ENCODE peak calls at places on chromosome 1, in nine cellular contexts. One of them, this sample, is unnamed.

GRCh38 chr1:237864338-237865244 is 26.1 kb downstream of the ZP4 start:
- DNase-seq in AG04450: no peak
- DNase-seq in Caco-2: peak; percentile 44
- DNase-seq in tibial nerve: no peak
- DNase-seq in naive thymus-derived CD4-positive, alpha-beta T cell: no peak
- DNase-seq in HFF-Myc: no peak
- DNase-seq in tibial artery: peak; percentile 67
- DNase-seq in aorta: peak; percentile 84
- DNase-seq in GM12864: no peak
- DNase-seq in this sample: peak; percentile 50

GRCh38 chr1:201568258-201568657 is 29.3 kb downstream of the NAV1 start:
- DNase-seq in tibial nerve: no peak
- DNase-seq in AG04450: no peak
- DNase-seq in aorta: no peak
- DNase-seq in naive thymus-derived CD4-positive, alpha-beta T cell: no peak
- DNase-seq in GM12864: no peak
- DNase-seq in Caco-2: no peak
- DNase-seq in HFF-Myc: no peak
- DNase-seq in tibial artery: no peak
- DNase-seq in this sample: no peak

GRCh38 chr1:169091480-169091941 is 15.0 kb upstream of the ATP1B1 start:
- DNase-seq in tibial nerve: no peak
- DNase-seq in AG04450: no peak
- DNase-seq in GM12864: no peak
- DNase-seq in Caco-2: no peak
- DNase-seq in aorta: no peak
- DNase-seq in HFF-Myc: no peak
- DNase-seq in tibial artery: no peak
- DNase-seq in naive thymus-derived CD4-positive, alpha-beta T cell: no peak
- DNase-seq in this sample: no peak

GRCh38 chr1:101081496-101082282 is 56.1 kb upstream of the DPH5 start:
- DNase-seq in Caco-2: no peak
- DNase-seq in naive thymus-derived CD4-positive, alpha-beta T cell: peak; percentile 24
- DNase-seq in tibial nerve: no peak
- DNase-seq in GM12864: no peak
- DNase-seq in aorta: no peak
- DNase-seq in HFF-Myc: no peak
- DNase-seq in tibial artery: no peak
- DNase-seq in AG04450: no peak
- DNase-seq in this sample: no peak

GRCh38 chr1:215052656-215053055 is 29.9 kb upstream of the KCNK2 start:
- DNase-seq in tibial artery: no peak
- DNase-seq in Caco-2: no peak
- DNase-seq in HFF-Myc: no peak
- DNase-seq in tibial nerve: no peak
- DNase-seq in GM12864: no peak
- DNase-seq in AG04450: peak; percentile 41
- DNase-seq in naive thymus-derived CD4-positive, alpha-beta T cell: no peak
- DNase-seq in aorta: no peak
- DNase-seq in this sample: no peak

GRCh38 chr1:226711976-226712778 is 26.9 kb downstream of the ITPKB start:
- DNase-seq in HFF-Myc: no peak
- DNase-seq in AG04450: no peak
- DNase-seq in aorta: no peak
- DNase-seq in naive thymus-derived CD4-positive, alpha-beta T cell: peak; percentile 54
- DNase-seq in tibial nerve: no peak
- DNase-seq in Caco-2: no peak
- DNase-seq in GM12864: no peak
- DNase-seq in tibial artery: no peak
- DNase-seq in this sample: no peak

GRCh38 chr1:9289724-9290493 is 2.8 kb upstream of the SPSB1 start:
- DNase-seq in HFF-Myc: no peak
- DNase-seq in tibial artery: peak; percentile 90
- DNase-seq in naive thymus-derived CD4-positive, alpha-beta T cell: no peak
- DNase-seq in Caco-2: no peak
- DNase-seq in aorta: peak; percentile 86
- DNase-seq in AG04450: peak; percentile 71
- DNase-seq in GM12864: no peak
- DNase-seq in tibial nerve: peak; percentile 56
- DNase-seq in this sample: no peak

GRCh38 chr1:157249326-157249725 is 111.1 kb upstream of the ETV3 start:
- DNase-seq in AG04450: no peak
- DNase-seq in HFF-Myc: no peak
- DNase-seq in tibial artery: no peak
- DNase-seq in Caco-2: no peak
- DNase-seq in GM12864: peak; percentile 21
- DNase-seq in naive thymus-derived CD4-positive, alpha-beta T cell: no peak
- DNase-seq in tibial nerve: no peak
- DNase-seq in aorta: no peak
- DNase-seq in this sample: no peak

GRCh38 chr1:117607471-117607870 is 1.6 kb downstream of the TENT5C start:
- DNase-seq in tibial nerve: no peak
- DNase-seq in tibial artery: no peak
- DNase-seq in HFF-Myc: no peak
- DNase-seq in naive thymus-derived CD4-positive, alpha-beta T cell: peak; percentile 48
- DNase-seq in GM12864: no peak
- DNase-seq in AG04450: no peak
- DNase-seq in aorta: no peak
- DNase-seq in Caco-2: no peak
- DNase-seq in this sample: no peak

DNA sequence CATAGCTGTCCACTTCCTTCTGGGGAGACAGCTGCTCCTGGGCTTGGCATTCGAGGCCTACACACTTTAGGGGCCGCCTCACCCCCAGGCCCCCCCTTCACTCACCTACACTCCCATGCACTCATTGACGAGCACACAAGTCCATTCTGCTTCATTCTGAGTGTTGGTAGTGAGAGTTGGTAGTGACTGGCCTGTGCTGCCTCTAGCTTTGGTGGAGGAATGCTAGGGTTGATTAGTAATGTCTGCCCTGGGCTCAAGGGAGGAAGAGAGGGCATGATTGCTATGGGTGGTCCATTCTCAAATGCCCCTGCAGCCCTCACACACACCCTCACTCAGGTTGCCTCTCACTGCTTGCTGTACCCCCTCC is 30.4 kb downstream of the TRIM11 start:
- DNase-seq in AG04450: no peak
- DNase-seq in tibial nerve: no peak
- DNase-seq in aorta: no peak
- DNase-seq in Caco-2: no peak
- DNase-seq in tibial artery: no peak
- DNase-seq in GM12864: no peak
- DNase-seq in HFF-Myc: no peak
- DNase-seq in naive thymus-derived CD4-positive, alpha-beta T cell: no peak
- DNase-seq in this sample: no peak
- H3K4me3 ChIP-seq in AG04450: no peak overlapping the region
- H3K4me3 ChIP-seq in tibial nerve: no peak overlapping the region
- H3K4me3 ChIP-seq in aorta: no peak overlapping the region
- H3K4me3 ChIP-seq in Caco-2: no peak overlapping the region
- H3K4me3 ChIP-seq in tibial artery: no peak overlapping the region
- H3K4me3 ChIP-seq in GM12864: no peak overlapping the region
- H3K4me3 ChIP-seq in HFF-Myc: no peak overlapping the region
- H3K4me3 ChIP-seq in naive thymus-derived CD4-positive, alpha-beta T cell: no peak overlapping the region
- H3K4me3 ChIP-seq in this sample: no peak overlapping the region

GRCh38 chr1:166950156-166950555 is 25.2 kb downstream of the ILDR2 start:
- DNase-seq in GM12864: no peak
- DNase-seq in tibial nerve: no peak
- DNase-seq in AG04450: no peak
- DNase-seq in Caco-2: no peak
- DNase-seq in aorta: no peak
- DNase-seq in tibial artery: no peak
- DNase-seq in naive thymus-derived CD4-positive, alpha-beta T cell: no peak
- DNase-seq in HFF-Myc: no peak
- DNase-seq in this sample: no peak

GRCh38 chr1:166948856-166949350 is 26.4 kb downstream of the ILDR2 start:
- DNase-seq in tibial nerve: no peak
- DNase-seq in Caco-2: no peak
- DNase-seq in GM12864: no peak
- DNase-seq in HFF-Myc: no peak
- DNase-seq in aorta: no peak
- DNase-seq in tibial artery: no peak
- DNase-seq in naive thymus-derived CD4-positive, alpha-beta T cell: no peak
- DNase-seq in AG04450: no peak
- DNase-seq in this sample: no peak

GRCh38 chr1:166951050-166951449 is 24.3 kb downstream of the ILDR2 start:
- DNase-seq in HFF-Myc: no peak
- DNase-seq in tibial artery: no peak
- DNase-seq in tibial nerve: no peak
- DNase-seq in GM12864: no peak
- DNase-seq in AG04450: no peak
- DNase-seq in Caco-2: no peak
- DNase-seq in naive thymus-derived CD4-positive, alpha-beta T cell: no peak
- DNase-seq in aorta: no peak
- DNase-seq in this sample: no peak

GRCh38 chr1:166944186-166944967 is 31.0 kb downstream of the ILDR2 start:
- DNase-seq in HFF-Myc: no peak
- DNase-seq in aorta: no peak
- DNase-seq in tibial artery: no peak
- DNase-seq in tibial nerve: no peak
- DNase-seq in AG04450: peak; percentile 11
- DNase-seq in naive thymus-derived CD4-positive, alpha-beta T cell: peak; percentile 20
- DNase-seq in Caco-2: no peak
- DNase-seq in GM12864: no peak
- DNase-seq in this sample: no peak

DNA sequence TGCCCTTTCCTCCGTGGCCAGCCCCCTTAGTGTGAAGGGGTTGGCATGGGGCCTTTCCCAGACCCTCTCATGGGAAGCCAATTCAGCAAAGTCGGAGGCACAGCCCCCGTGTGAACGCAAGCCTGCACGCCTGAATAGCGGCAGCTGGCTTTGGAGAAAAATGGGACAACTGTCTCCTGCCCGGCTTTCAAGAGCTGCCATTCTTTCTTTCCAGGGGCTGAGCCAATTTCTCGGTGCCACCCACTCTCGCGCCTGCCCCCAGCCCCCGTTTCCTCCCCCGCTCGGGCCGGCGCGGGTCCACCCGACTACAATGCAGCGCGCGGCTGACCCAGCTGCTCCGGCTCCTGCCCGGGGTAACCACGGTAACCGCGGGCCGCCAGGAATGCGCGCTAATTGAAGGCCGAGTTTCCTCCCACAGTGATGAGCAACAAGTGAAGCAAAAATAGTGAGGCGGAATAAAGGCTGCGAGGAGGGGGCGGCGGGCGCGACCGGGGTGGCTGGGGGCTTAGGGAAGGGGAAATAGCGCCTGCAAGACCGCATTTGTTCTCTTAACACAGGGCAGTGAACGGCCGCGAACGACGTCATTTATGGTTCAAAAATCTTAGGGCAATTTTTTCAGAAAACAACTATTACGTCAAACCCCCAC is 27.8 kb downstream of the ILDR2 start:
- DNase-seq in Caco-2: peak; percentile 40
- DNase-seq in tibial nerve: peak; percentile 15
- DNase-seq in HFF-Myc: no peak
- DNase-seq in aorta: peak; percentile 85
- DNase-seq in AG04450: no peak
- DNase-seq in naive thymus-derived CD4-positive, alpha-beta T cell: no peak
- DNase-seq in GM12864: no peak
- DNase-seq in tibial artery: peak; percentile 64
- DNase-seq in this sample: no peak
- H3K4me3 ChIP-seq in Caco-2: peak overlapping the region; percentile 27
- H3K4me3 ChIP-seq in tibial nerve: peak overlapping the region; percentile 20
- H3K4me3 ChIP-seq in HFF-Myc: no peak overlapping the region
- H3K4me3 ChIP-seq in aorta: peak overlapping the region; percentile 22
- H3K4me3 ChIP-seq in AG04450: peak overlapping the region; percentile 22
- H3K4me3 ChIP-seq in naive thymus-derived CD4-positive, alpha-beta T cell: no peak overlapping the region
- H3K4me3 ChIP-seq in GM12864: no peak overlapping the region
- H3K4me3 ChIP-seq in tibial artery: peak overlapping the region; percentile 46
- H3K4me3 ChIP-seq in this sample: peak overlapping the region; percentile 39

DNA sequence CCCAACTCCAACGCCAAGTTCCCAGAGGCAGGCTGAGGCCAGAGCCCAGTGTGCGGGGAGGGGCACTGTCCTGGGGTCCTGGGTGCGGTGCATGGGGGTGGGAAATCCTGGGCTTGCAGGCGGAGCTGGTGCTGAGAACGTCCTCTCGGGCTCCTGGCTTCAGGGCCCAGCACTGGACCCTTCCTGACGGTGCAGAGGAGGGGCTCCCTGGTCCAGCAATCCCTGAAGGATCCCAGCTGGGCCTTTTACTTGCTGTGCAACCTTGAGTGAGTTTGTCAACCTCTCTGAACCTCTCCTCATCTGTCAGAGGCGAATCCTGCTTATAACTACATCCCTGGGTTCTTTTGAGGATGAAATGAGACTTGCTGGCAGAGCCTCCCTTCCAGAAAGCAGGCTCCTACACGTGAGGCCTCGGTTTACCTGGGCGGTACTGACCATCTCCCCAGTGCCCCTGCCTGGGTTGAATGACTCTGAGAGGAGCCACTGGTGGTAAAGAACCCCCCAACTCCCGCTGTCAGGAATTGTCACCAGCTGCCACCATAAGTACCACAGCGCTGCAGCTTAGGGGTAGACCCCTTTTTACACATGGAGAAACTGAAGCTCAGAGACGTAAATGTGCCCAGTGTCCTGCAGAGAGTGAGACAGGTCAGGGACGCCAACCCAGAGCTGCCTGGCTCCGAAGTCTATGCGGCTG is 77.3 kb downstream of the DHRS3 start:
- DNase-seq in aorta: no peak
- DNase-seq in tibial nerve: no peak
- DNase-seq in Caco-2: no peak
- DNase-seq in AG04450: no peak
- DNase-seq in HFF-Myc: no peak
- DNase-seq in naive thymus-derived CD4-positive, alpha-beta T cell: no peak
- DNase-seq in GM12864: no peak
- DNase-seq in tibial artery: peak; percentile 63
- DNase-seq in this sample: no peak
- H3K4me3 ChIP-seq in aorta: no peak overlapping the region
- H3K4me3 ChIP-seq in tibial nerve: no peak overlapping the region
- H3K4me3 ChIP-seq in Caco-2: no peak overlapping the region
- H3K4me3 ChIP-seq in AG04450: no peak overlapping the region
- H3K4me3 ChIP-seq in HFF-Myc: no peak overlapping the region
- H3K4me3 ChIP-seq in naive thymus-derived CD4-positive, alpha-beta T cell: no peak overlapping the region
- H3K4me3 ChIP-seq in GM12864: no peak overlapping the region
- H3K4me3 ChIP-seq in tibial artery: peak overlapping the region; percentile 26
- H3K4me3 ChIP-seq in this sample: no peak overlapping the region

DNA sequence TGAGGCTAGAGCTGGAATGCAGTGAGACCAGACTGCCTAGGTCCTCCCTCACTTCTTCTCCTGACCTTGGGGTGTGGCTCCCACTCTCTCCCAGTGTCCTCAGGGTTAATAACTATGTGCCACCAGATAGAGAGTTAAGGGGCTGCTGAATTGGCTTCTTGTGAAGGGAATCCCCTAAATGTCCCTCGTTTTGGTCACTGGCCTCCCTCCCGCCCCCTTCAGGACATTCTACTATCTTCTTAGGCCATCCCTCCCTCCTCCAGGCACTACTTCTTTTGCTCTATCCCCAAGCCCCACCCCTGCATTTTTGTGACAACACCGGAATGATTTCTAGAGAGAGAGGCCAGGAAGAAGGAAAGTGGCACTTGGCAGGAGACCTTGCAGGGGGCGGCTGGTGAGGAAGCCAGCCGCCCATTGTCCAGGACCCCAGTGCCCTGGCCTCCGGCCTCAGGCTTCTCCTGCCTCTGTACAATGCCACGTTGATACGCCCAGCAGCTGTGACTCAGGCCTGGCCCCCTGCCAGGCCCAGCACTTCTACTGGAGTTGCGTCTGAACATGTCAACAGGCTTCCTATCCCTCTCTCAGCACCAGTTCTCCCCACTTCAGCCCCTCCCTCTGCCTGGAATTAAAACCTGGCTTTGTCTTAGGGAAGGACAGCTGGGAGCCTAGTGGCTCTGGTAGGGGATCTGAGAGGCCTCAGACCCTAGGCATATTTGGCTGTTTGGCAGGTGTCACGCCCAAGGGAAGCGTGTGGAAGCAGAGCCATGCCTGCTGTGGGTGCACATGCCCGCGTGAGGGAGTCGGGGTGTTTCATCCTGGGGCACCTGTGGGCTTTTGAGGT is 9.1 kb downstream of the LMNA start:
- DNase-seq in aorta: peak; percentile 98
- DNase-seq in tibial artery: peak; percentile 98
- DNase-seq in GM12864: no peak
- DNase-seq in tibial nerve: peak; percentile 97
- DNase-seq in Caco-2: peak; percentile 75
- DNase-seq in HFF-Myc: peak; percentile 96
- DNase-seq in naive thymus-derived CD4-positive, alpha-beta T cell: peak; percentile 44
- DNase-seq in AG04450: peak; percentile 95
- DNase-seq in this sample: no peak
- H3K4me3 ChIP-seq in aorta: peak overlapping the region; percentile 33
- H3K4me3 ChIP-seq in tibial artery: peak overlapping the region; percentile 78
- H3K4me3 ChIP-seq in GM12864: no peak overlapping the region
- H3K4me3 ChIP-seq in tibial nerve: peak overlapping the region; percentile 41
- H3K4me3 ChIP-seq in Caco-2: no peak overlapping the region
- H3K4me3 ChIP-seq in HFF-Myc: peak overlapping the region; percentile 100
- H3K4me3 ChIP-seq in naive thymus-derived CD4-positive, alpha-beta T cell: no peak overlapping the region
- H3K4me3 ChIP-seq in AG04450: peak overlapping the region; percentile 52
- H3K4me3 ChIP-seq in this sample: no peak overlapping the region

This sample was measured in iPS DF 6.9.